ENCODE peak calls at places on chromosomes 1 and 21, in four cellular contexts. E, Z, G and Q are unnamed samples.

GRCh38 chr1:109782927-109783326 is 19.2 kb upstream of the EPS8L3 start:
- DNase-seq in E (no peak), Z (no peak), G (no peak), Q (no peak)

GRCh38 chr21:46633561-46633960 is 1.9 kb upstream of the PRMT2 start:
- DNase-seq in E (no peak), Z (no peak), G (no peak), Q (no peak)

GRCh38 chr1:2194319-2194897 is at the start of gene FAAP20:
- DNase-seq in E (no peak), Z (no peak), G (peak; percentile 80), Q (peak; percentile 71)

GRCh38 chr1:190320952-190321351 is 156.7 kb downstream of the BRINP3 start:
- DNase-seq in E (peak; percentile 45), Z (no peak), G (peak; percentile 47), Q (peak; percentile 47)

GRCh38 chr1:110135268-110136065 is 14.8 kb upstream of the SLC6A17 start:
- DNase-seq in E (no peak), Z (no peak), G (no peak), Q (peak; percentile 92)

GRCh38 chr1:155168456-155169210 is 4.5 kb downstream of the KRTCAP2 start:
- DNase-seq in E (no peak), Z (no peak), G (no peak), Q (no peak)

GRCh38 chr1:109761227-109762038 is 2.3 kb downstream of the EPS8L3 start:
- DNase-seq in E (no peak), Z (no peak), G (no peak), Q (no peak)

GRCh38 chr1:245537992-245538391 is 383.2 kb downstream of the KIF26B start:
- DNase-seq in E (no peak), Z (no peak), G (no peak), Q (no peak)

GRCh38 chr1:231919269-231919886 is 292.8 kb downstream of the DISC1 start:
- DNase-seq in E (no peak), Z (no peak), G (no peak), Q (no peak)

GRCh38 chr1:92804721-92805169 is 19.8 kb upstream of the EVI5 start:
- DNase-seq in E (peak; percentile 63), Z (peak; percentile 20), G (peak; percentile 84), Q (no peak)

GRCh38 chr1:172670316-172670715 is 11.4 kb downstream of the FASLG start:
- DNase-seq in E (no peak), Z (no peak), G (no peak), Q (no peak)

GRCh38 chr1:223248787-223249175 is 105.7 kb upstream of the TLR5 start:
- DNase-seq in E (no peak), Z (no peak), G (no peak), Q (no peak)

GRCh38 chr21:45405271-45405818 is 380 bp downstream of the COL18A1 start:
- DNase-seq in E (no peak), Z (no peak), G (no peak), Q (no peak)

GRCh38 chr1:59364012-59364411 is 67.1 kb downstream of the FGGY start:
- DNase-seq in E (no peak), Z (no peak), G (no peak), Q (no peak)

GRCh38 chr1:21622466-21623315 is 46.5 kb downstream of the RAP1GAP start:
- DNase-seq in E (no peak), Z (peak; percentile 18), G (peak; percentile 52), Q (no peak)

GRCh38 chr1:30318413-30318812 is 405.0 kb downstream of the MATN1 start:
- DNase-seq in E (no peak), Z (no peak), G (no peak), Q (no peak)

GRCh38 chr1:10888289-10888688 is 91.8 kb upstream of the CASZ1 start:
- DNase-seq in E (no peak), Z (no peak), G (peak; percentile 33), Q (no peak)

GRCh38 chr1:78072216-78072615 is 26.4 kb downstream of the GIPC2 start:
- DNase-seq in E (no peak), Z (no peak), G (no peak), Q (no peak)

GRCh38 chr1:47710075-47711071 is 272.5 kb downstream of the FOXD2 start:
- DNase-seq in E (peak; percentile 5), Z (peak; percentile 61), G (peak; percentile 58), Q (no peak)

GRCh38 chr1:31372051-31372450 is 825 bp downstream of the FABP3 start:
- DNase-seq in E (no peak), Z (no peak), G (no peak), Q (no peak)

GRCh38 chr1:210378721-210379120 is 50.0 kb downstream of the HHAT start:
- DNase-seq in E (no peak), Z (no peak), G (no peak), Q (no peak)

GRCh38 chr1:189424746-189425331 is 1052.8 kb downstream of the BRINP3 start:
- DNase-seq in E (no peak), Z (no peak), G (no peak), Q (no peak)

GRCh38 chr1:25645641-25646400 is 29.2 kb downstream of the MAN1C1 start:
- DNase-seq in E (no peak), Z (no peak), G (no peak), Q (no peak)

GRCh38 chr1:3290915-3291314 is 163.6 kb upstream of the ARHGEF16 start:
- DNase-seq in E (no peak), Z (no peak), G (no peak), Q (no peak)

GRCh38 chr1:177833631-177834030 is 136.2 kb downstream of the SEC16B start:
- DNase-seq in E (no peak), Z (no peak), G (no peak), Q (no peak)